ENCODE peak calls at places on chromosomes 4 and X, in five cellular contexts. B is right cardiac atrium; U is fibroblast of lung; Z is CD8-positive, alpha-beta memory T cell; I is IMR-90. X is an unnamed sample.

GRCh38 chr4:184648220-184649025 is 824 bp downstream of the CASP3 start:
- DNase-seq in B (peak; percentile 75), U (peak; percentile 61), Z (peak; percentile 65), I (peak; percentile 33), X (peak; percentile 80)

GRCh38 chrX:150700107-150700506 is 6.9 kb downstream of the MTMR1 start:
- DNase-seq in B (no peak), U (no peak), Z (no peak), I (no peak), X (no peak)

GRCh38 chrX:143854006-143854405 is 29.9 kb upstream of the UBE2NL start:
- DNase-seq in B (no peak), U (peak; percentile 61), Z (no peak), I (peak; percentile 11), X (no peak)

GRCh38 chr4:152657657-152658056 is 22.1 kb downstream of the TMEM154 start:
- DNase-seq in B (no peak), U (no peak), Z (no peak), I (no peak), X (no peak)

GRCh38 chr4:95544433-95545103 is 4.2 kb downstream of the UNC5C start:
- DNase-seq in B (no peak), U (no peak), Z (no peak), I (no peak), X (no peak)

GRCh38 chr4:48375651-48376291 is 34.4 kb downstream of the SLAIN2 start:
- DNase-seq in B (no peak), U (peak; percentile 79), Z (no peak), I (peak; percentile 96), X (no peak)

GRCh38 chrX:113551919-113552318 is 711.3 kb upstream of the AMOT start:
- DNase-seq in B (no peak), U (no peak), Z (no peak), I (no peak), X (no peak)

GRCh38 chrX:48589482-48590162 is 7.7 kb upstream of the WDR13 start:
- DNase-seq in B (no peak), U (no peak), Z (no peak), I (no peak), X (no peak)

GRCh38 chrX:138930546-138930945 is 219.0 kb upstream of the FGF13 start:
- DNase-seq in B (no peak), U (no peak), Z (no peak), I (no peak), X (no peak)

GRCh38 chrX:42246814-42247213 is 323.5 kb upstream of the CASK start:
- DNase-seq in B (no peak), U (peak; percentile 4), Z (no peak), I (no peak), X (no peak)

GRCh38 chr4:119300072-119300387 is 21.9 kb downstream of the FABP2 start:
- DNase-seq in B (peak; percentile 57), U (peak; percentile 65), Z (no peak), I (peak; percentile 59), X (peak; percentile 54)

GRCh38 chr4:1091561-1091995 is 21.8 kb downstream of the RNF212 start:
- DNase-seq in B (no peak), U (no peak), Z (no peak), I (no peak), X (no peak)

GRCh38 chrX:32987139-32987538 is 224.2 kb downstream of the DMD start:
- DNase-seq in B (peak; percentile 39), U (no peak), Z (no peak), I (no peak), X (peak; percentile 48)

GRCh38 chr4:31307026-31307425 is 586.9 kb downstream of the PCDH7 start:
- DNase-seq in B (no peak), U (peak; percentile 12), Z (no peak), I (no peak), X (no peak)

GRCh38 chr4:130849985-130850632 is 1754.2 kb downstream of the C4orf33 start:
- DNase-seq in B (no peak), U (peak; percentile 39), Z (no peak), I (no peak), X (no peak)

GRCh38 chrX:132209527-132209926 is 9.7 kb downstream of the RAP2C start:
- DNase-seq in B (no peak), U (peak; percentile 21), Z (no peak), I (peak; percentile 43), X (no peak)

GRCh38 chr4:10605746-10606482 is 78.7 kb downstream of the CLNK start:
- DNase-seq in B (no peak), U (peak; percentile 88), Z (no peak), I (peak; percentile 85), X (no peak)

GRCh38 chr4:55078987-55079386 is 46.4 kb downstream of the KDR start:
- DNase-seq in B (peak; percentile 78), U (peak; percentile 88), Z (no peak), I (peak; percentile 12), X (peak; percentile 73)

GRCh38 chr4:30402276-30402675 is 317.9 kb upstream of the PCDH7 start:
- DNase-seq in B (no peak), U (peak; percentile 15), Z (no peak), I (peak; percentile 29), X (no peak)

GRCh38 chrX:115582035-115582870 is 21.3 kb downstream of the PLS3 start:
- DNase-seq in B (no peak), U (peak; percentile 37), Z (no peak), I (no peak), X (no peak)

GRCh38 chr4:19983072-19983471 is 268.6 kb upstream of the SLIT2 start:
- DNase-seq in B (no peak), U (peak; percentile 97), Z (no peak), I (peak; percentile 99), X (no peak)

GRCh38 chr4:168272488-168272887 is 46.1 kb downstream of the DDX60 start:
- DNase-seq in B (no peak), U (no peak), Z (no peak), I (no peak), X (no peak)

GRCh38 chrX:136146614-136147319 is 566 bp upstream of the FHL1 start:
- DNase-seq in B (peak; percentile 37), U (peak; percentile 9), Z (peak; percentile 49), I (no peak), X (peak; percentile 41)

GRCh38 chr4:71713611-71714203 is 70.2 kb downstream of the GC start:
- DNase-seq in B (no peak), U (peak; percentile 52), Z (no peak), I (peak; percentile 77), X (no peak)

GRCh38 chr4:100977746-100978397 is 369.5 kb downstream of the PPP3CA start:
- DNase-seq in B (no peak), U (peak; percentile 80), Z (no peak), I (no peak), X (no peak)

GRCh38 chr4:184906480-184907097 is 80.8 kb upstream of the ACSL1 start:
- DNase-seq in B (no peak), U (no peak), Z (no peak), I (no peak), X (no peak)

GRCh38 chr4:54657194-54657555 is 582 bp upstream of the KIT start:
- DNase-seq in B (no peak), U (no peak), Z (no peak), I (no peak), X (no peak)

GRCh38 chrX:115393271-115393670 is 103.8 kb downstream of the LUZP4 start:
- DNase-seq in B (no peak), U (peak; percentile 93), Z (no peak), I (peak; percentile 67), X (no peak)

GRCh38 chrX:22520128-22520828 is 247.6 kb downstream of the CBLL2 start:
- DNase-seq in B (no peak), U (peak; percentile 4), Z (no peak), I (no peak), X (no peak)

GRCh38 chrX:115616943-115617563 is 56.1 kb downstream of the PLS3 start:
- DNase-seq in B (no peak), U (peak; percentile 91), Z (no peak), I (peak; percentile 84), X (no peak)

GRCh38 chrX:130079824-130080406 is 30.4 kb downstream of the ELF4 start:
- DNase-seq in B (peak; percentile 41), U (peak; percentile 50), Z (peak; percentile 66), I (peak; percentile 75), X (peak; percentile 40)

GRCh38 chrX:119502727-119503483 is 34.7 kb downstream of the SLC25A5 start:
- DNase-seq in B (no peak), U (peak; percentile 60), Z (peak; percentile 51), I (peak; percentile 38), X (no peak)

GRCh38 chr4:34193451-34194154 is 2050.7 kb downstream of the ARAP2 start:
- DNase-seq in B (no peak), U (peak; percentile 32), Z (no peak), I (peak; percentile 50), X (no peak)

GRCh38 chr4:56448301-56448700 is 12.2 kb downstream of the PAICS start:
- DNase-seq in B (no peak), U (peak; percentile 25), Z (no peak), I (peak; percentile 43), X (no peak)

GRCh38 chr4:2742823-2743517 is 13.2 kb downstream of the TNIP2 start:
- DNase-seq in B (no peak), U (no peak), Z (no peak), I (no peak), X (peak; percentile 4)
- H3K27ac ChIP-seq in B (no peak overlapping the region), U (no peak overlapping the region), Z (no peak overlapping the region), I (no peak overlapping the region), X (no peak overlapping the region)

GRCh38 chr4:25860586-25861421 is 2.0 kb downstream of the SEL1L3 start:
- DNase-seq in B (no peak), U (no peak), Z (no peak), I (peak; percentile 42), X (no peak)

GRCh38 chr4:25857851-25858400 is 4.9 kb downstream of the SEL1L3 start:
- DNase-seq in B (no peak), U (no peak), Z (no peak), I (no peak), X (no peak)

GRCh38 chr4:25859429-25860148 is 3.2 kb downstream of the SEL1L3 start:
- DNase-seq in B (no peak), U (peak; percentile 60), Z (peak; percentile 68), I (no peak), X (no peak)

GRCh38 chr4:25857403-25857802 is 5.4 kb downstream of the SEL1L3 start:
- DNase-seq in B (no peak), U (no peak), Z (no peak), I (no peak), X (no peak)

GRCh38 chr4:25856756-25857155 is 6.0 kb downstream of the SEL1L3 start:
- DNase-seq in B (no peak), U (no peak), Z (no peak), I (no peak), X (no peak)
- H3K27ac ChIP-seq in B (no peak overlapping the region), U (no peak overlapping the region), Z (no peak overlapping the region), I (no peak overlapping the region), X (no peak overlapping the region)

GRCh38 chr4:76659103-76659490 is 224.1 kb downstream of the SHROOM3 start:
- DNase-seq in B (no peak), U (peak; percentile 80), Z (no peak), I (peak; percentile 55), X (no peak)
- H3K27ac ChIP-seq in B (no peak overlapping the region), U (peak overlapping the region; percentile 84), Z (no peak overlapping the region), I (peak overlapping the region; percentile 81), X (no peak overlapping the region)

DNA sequence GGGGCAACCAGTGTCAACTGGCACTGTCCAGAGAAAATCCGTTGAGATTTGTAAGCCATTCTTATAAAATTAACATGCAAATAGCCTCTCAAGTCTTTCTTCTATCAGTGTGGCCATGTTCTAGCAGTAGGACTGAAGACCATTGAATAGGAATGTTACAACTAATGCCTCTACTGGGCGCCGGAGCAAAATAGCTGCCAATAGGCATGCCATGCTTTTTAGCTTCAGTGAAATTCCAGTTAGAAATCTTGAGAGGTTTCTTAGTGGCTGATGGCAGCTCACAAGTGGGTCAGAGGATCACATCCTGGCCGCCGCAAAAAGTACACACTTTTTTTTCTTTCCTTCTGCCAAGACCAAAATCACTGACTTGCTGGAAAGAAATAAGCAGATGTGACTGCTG is 293.0 kb downstream of the TENM3 start:
- DNase-seq in B (no peak), U (peak; percentile 38), Z (no peak), I (no peak), X (no peak)
- H3K27ac ChIP-seq in B (no peak overlapping the region), U (no peak overlapping the region), Z (no peak overlapping the region), I (no peak overlapping the region), X (no peak overlapping the region)

GRCh38 chrX:55488559-55489314 is 911 bp downstream of the USP51 start:
- DNase-seq in B (peak; percentile 64), U (peak; percentile 45), Z (peak; percentile 75), I (peak; percentile 8), X (peak; percentile 79)
- H3K27ac ChIP-seq in B (peak overlapping the region; percentile 99), U (peak overlapping the region; percentile 84), Z (peak overlapping the region; percentile 78), I (peak overlapping the region; percentile 93), X (peak overlapping the region; percentile 91)